ENCODE peak calls at places on chromosomes 5 and 9, in nine cellular contexts. P is foreskin melanocyte; X is non-pigmented ciliary epithelial cell; O is MG63; T is activated CD8-positive, alpha-beta memory T cell treated with anti-CD3 and anti-CD28 coated beads, Interleukin-2, amount 50 U/mL, for 48 hours; C is pancreas; Z is fibroblast of pulmonary artery; L is NCI-H2171; G is glutamatergic neuron. E is an unnamed sample.

GRCh38 chr5:86463339-86463738 is 154.4 kb upstream of the COX7C start:
- DNase-seq in Z (no peak), T (no peak), L (no peak), G (no peak), X (no peak), P (no peak), O (no peak), C (no peak), E (no peak)

GRCh38 chr9:99057665-99058625 is 47.0 kb upstream of the TGFBR1 start:
- DNase-seq in Z (peak), P (peak), L (no peak), X (peak), C (no peak), O (peak), T (peak), G (no peak), E (no peak)

GRCh38 chr9:129379181-129379836 is 201.2 kb upstream of the IER5L start:
- DNase-seq in C (no peak), Z (no peak), O (no peak), T (no peak), L (no peak), P (no peak), X (no peak), G (no peak), E (no peak)

GRCh38 chr5:98909363-98909762 is 19.4 kb downstream of the CHD1 start:
- DNase-seq in T (no peak), O (no peak), L (no peak), G (no peak), C (no peak), X (no peak), P (no peak), Z (no peak), E (no peak)

GRCh38 chr9:131402738-131403492 is 9.0 kb downstream of the PRRC2B start:
- DNase-seq in Z (peak), X (no peak), P (peak), G (peak), C (peak), T (no peak), O (peak), L (peak), E (peak)

GRCh38 chr9:126959326-126959725 is 44.7 kb downstream of the RALGPS1 start:
- DNase-seq in L (no peak), Z (no peak), C (no peak), G (no peak), P (no peak), O (no peak), X (no peak), T (no peak), E (no peak)

GRCh38 chr5:127072861-127073846 is at the start of gene C5orf63:
- DNase-seq in O (peak), P (no peak), T (peak), Z (peak), L (no peak), X (no peak), C (peak), G (peak), E (no peak)

GRCh38 chr5:176588297-176588696 is 21.7 kb downstream of the GPRIN1 start:
- DNase-seq in Z (no peak), T (no peak), P (no peak), G (no peak), C (no peak), L (no peak), X (no peak), O (no peak), E (no peak)

GRCh38 chr5:91312698-91313097 is 70.4 kb downstream of the ARRDC3 start:
- DNase-seq in C (no peak), P (no peak), X (no peak), Z (peak), G (no peak), L (no peak), T (no peak), O (no peak), E (no peak)

GRCh38 chr9:82127993-82128710 is 139.6 kb downstream of the SPATA31D1 start:
- DNase-seq in T (no peak), P (no peak), O (no peak), L (peak), X (no peak), C (no peak), G (no peak), Z (no peak), E (no peak)

GRCh38 chr5:73633060-73633459 is 7.1 kb downstream of the ARHGEF28 start:
- DNase-seq in Z (no peak), T (no peak), X (no peak), O (no peak), P (no peak), G (no peak), C (no peak), L (no peak), E (no peak)

GRCh38 chr9:29826421-29826820 is 2253.1 kb upstream of the C9orf72 start:
- DNase-seq in P (no peak), G (no peak), C (peak), T (no peak), L (no peak), Z (no peak), X (no peak), O (no peak), E (peak)

GRCh38 chr5:142779163-142779562 is 9.0 kb downstream of the ARHGAP26 start:
- DNase-seq in G (no peak), O (no peak), T (no peak), Z (peak), X (no peak), L (no peak), P (no peak), C (no peak), E (no peak)

GRCh38 chr5:126594077-126594476 is 942 bp downstream of the ALDH7A1 start:
- DNase-seq in X (no peak), O (no peak), L (no peak), T (peak), Z (peak), C (no peak), P (no peak), G (no peak), E (no peak)

GRCh38 chr9:37184905-37185867 is 64.8 kb downstream of the ZCCHC7 start:
- DNase-seq in C (no peak), X (no peak), L (no peak), O (no peak), P (no peak), Z (no peak), T (no peak), G (no peak), E (no peak)

GRCh38 chr5:38259062-38259857 is 901 bp downstream of the EGFLAM start:
- DNase-seq in G (no peak), X (no peak), L (no peak), O (no peak), C (no peak), T (no peak), P (no peak), Z (no peak), E (no peak)

GRCh38 chr9:114150608-114151007 is 4.7 kb upstream of the COL27A1 start:
- DNase-seq in C (no peak), P (no peak), L (no peak), G (no peak), X (no peak), Z (no peak), O (no peak), T (no peak), E (no peak)

GRCh38 chr9:101737705-101738565 is 512 bp downstream of the GRIN3A start:
- DNase-seq in Z (no peak), P (no peak), T (no peak), O (peak), L (peak), X (no peak), G (peak), C (peak), E (peak)

GRCh38 chr5:173717959-173718358 is 101.5 kb upstream of the BOD1 start:
- DNase-seq in X (no peak), L (no peak), O (no peak), G (no peak), Z (peak), C (no peak), T (no peak), P (no peak), E (no peak)

E was measured in mesenteric fat pad.